ENCODE peak calls at places on chromosome 5, in four cellular contexts. R is K562, L is HepG2, N is GM12878. M is an unnamed sample.

GRCh38 chr5:4005335-4005734 is 409.7 kb downstream of the IRX1 start:
- DNase-seq in R (no peak), L (no peak), N (no peak), M (no peak)

GRCh38 chr5:39494099-39494498 is 69.3 kb upstream of the DAB2 start:
- DNase-seq in R (no peak), L (no peak), N (no peak), M (no peak)

GRCh38 chr5:127723571-127723970 is 20.4 kb downstream of the CCDC192 start:
- DNase-seq in R (no peak), L (no peak), N (no peak), M (no peak)

GRCh38 chr5:176796411-176796810 is 13.9 kb upstream of the UNC5A start:
- DNase-seq in R (no peak), L (no peak), N (no peak), M (no peak)

GRCh38 chr5:176559683-176560082 is 10.5 kb downstream of the CDHR2 start:
- DNase-seq in R (no peak), L (no peak), N (no peak), M (peak)

GRCh38 chr5:180436275-180436674 is 57.9 kb upstream of the CNOT6 start:
- DNase-seq in R (no peak), L (no peak), N (no peak), M (no peak)

GRCh38 chr5:158979290-158979689 is 120.4 kb downstream of the EBF1 start:
- DNase-seq in R (no peak), L (no peak), N (no peak), M (no peak)

GRCh38 chr5:154288145-154288544 is 97.6 kb downstream of the GALNT10 start:
- DNase-seq in R (no peak), L (peak), N (no peak), M (no peak)

GRCh38 chr5:571791-572190 is 40.3 kb upstream of the CEP72 start:
- DNase-seq in R (no peak), L (no peak), N (no peak), M (no peak)

GRCh38 chr5:23675456-23675855 is 168.0 kb downstream of the PRDM9 start:
- DNase-seq in R (no peak), L (no peak), N (no peak), M (no peak)

GRCh38 chr5:31537856-31538255 is 5.8 kb downstream of the C5orf22 start:
- DNase-seq in R (no peak), L (no peak), N (no peak), M (no peak)

GRCh38 chr5:168865973-168866372 is 286.8 kb upstream of the PANK3 start:
- DNase-seq in R (no peak), L (no peak), N (no peak), M (no peak)

GRCh38 chr5:158943057-158943456 is 156.7 kb downstream of the EBF1 start:
- DNase-seq in R (no peak), L (peak), N (no peak), M (peak)

GRCh38 chr5:142108432-142109355 is at the start of gene NDFIP1:
- DNase-seq in R (peak), L (peak), N (no peak), M (peak)

GRCh38 chr5:76365558-76365957 is 37.5 kb upstream of the IQGAP2 start:
- DNase-seq in R (no peak), L (no peak), N (no peak), M (no peak)

GRCh38 chr5:76367623-76368366 is 35.3 kb upstream of the IQGAP2 start:
- DNase-seq in R (peak), L (no peak), N (peak), M (no peak)

GRCh38 chr5:76368941-76369340 is 34.1 kb upstream of the IQGAP2 start:
- DNase-seq in R (no peak), L (no peak), N (no peak), M (no peak)

GRCh38 chr5:76363385-76364261 is 39.5 kb upstream of the IQGAP2 start:
- DNase-seq in R (peak), L (peak), N (no peak), M (no peak)
- TF ChIP-seq ZBTB33 in R (no peak), L (no peak), N (no peak), M (no peak)

GRCh38 chr5:151595411-151595826 is 4.3 kb upstream of the FAT2 start:
- DNase-seq in R (no peak), L (no peak), N (no peak), M (no peak)
- TF ChIP-seq ZNF274 in R (no peak), L (no peak), N (no peak), M (no peak)

GRCh38 chr5:68432682-68433081 is 217.1 kb downstream of the PIK3R1 start:
- DNase-seq in R (no peak), L (no peak), N (no peak), M (peak)
- TF ChIP-seq ZBTB33 in R (no peak), L (no peak), N (no peak), M (no peak)

GRCh38 chr5:143473481-143473880 is 70.0 kb upstream of the NR3C1 start:
- DNase-seq in R (no peak), L (no peak), N (no peak), M (no peak)

GRCh38 chr5:143470120-143470519 is 66.6 kb upstream of the NR3C1 start:
- DNase-seq in R (no peak), L (no peak), N (no peak), M (no peak)

GRCh38 chr5:143471041-143471509 is 67.6 kb upstream of the NR3C1 start:
- DNase-seq in R (no peak), L (no peak), N (no peak), M (no peak)

GRCh38 chr5:143472576-143472975 is 69.1 kb upstream of the NR3C1 start:
- DNase-seq in R (no peak), L (no peak), N (no peak), M (no peak)

DNA sequence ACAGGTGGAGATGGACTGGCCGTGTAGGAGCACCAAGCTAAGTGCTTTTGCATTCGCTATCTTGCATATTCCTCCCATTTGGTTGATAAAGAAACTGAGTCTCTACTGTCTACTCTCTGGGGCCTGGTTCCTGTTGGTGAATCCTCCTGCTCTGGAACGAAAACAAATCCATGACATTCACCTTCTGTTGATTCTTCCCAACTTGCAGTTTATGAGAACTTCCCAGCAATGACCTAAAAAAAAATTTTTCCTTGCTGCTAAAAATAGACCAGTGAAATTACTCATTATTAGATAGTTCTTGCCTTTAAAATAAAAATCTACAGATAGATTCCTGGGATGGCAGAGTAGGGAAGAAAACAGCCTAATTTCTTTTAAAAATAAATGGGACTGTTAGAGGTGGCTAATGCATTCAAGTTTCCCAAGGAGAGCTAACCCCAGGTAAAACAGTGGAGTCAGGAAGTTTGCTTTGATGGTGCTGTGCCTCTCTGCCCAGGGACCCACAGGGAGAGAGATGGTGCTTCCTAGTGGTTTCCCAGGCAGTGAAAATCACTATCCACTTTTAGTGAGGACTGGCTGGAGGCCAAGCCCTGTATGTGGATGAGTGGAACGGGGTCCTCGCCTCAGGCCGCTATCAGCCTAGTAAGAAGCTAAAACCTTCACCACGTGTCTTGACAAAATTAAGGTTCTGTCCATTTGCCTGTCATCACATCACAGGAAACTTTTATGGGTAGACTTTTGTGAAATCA is 68.4 kb upstream of the NR3C1 start:
- DNase-seq in R (no peak), L (no peak), N (no peak), M (no peak)
- TF ChIP-seq ZNF274 in R (no peak), L (no peak), N (no peak), M (no peak)

DNA sequence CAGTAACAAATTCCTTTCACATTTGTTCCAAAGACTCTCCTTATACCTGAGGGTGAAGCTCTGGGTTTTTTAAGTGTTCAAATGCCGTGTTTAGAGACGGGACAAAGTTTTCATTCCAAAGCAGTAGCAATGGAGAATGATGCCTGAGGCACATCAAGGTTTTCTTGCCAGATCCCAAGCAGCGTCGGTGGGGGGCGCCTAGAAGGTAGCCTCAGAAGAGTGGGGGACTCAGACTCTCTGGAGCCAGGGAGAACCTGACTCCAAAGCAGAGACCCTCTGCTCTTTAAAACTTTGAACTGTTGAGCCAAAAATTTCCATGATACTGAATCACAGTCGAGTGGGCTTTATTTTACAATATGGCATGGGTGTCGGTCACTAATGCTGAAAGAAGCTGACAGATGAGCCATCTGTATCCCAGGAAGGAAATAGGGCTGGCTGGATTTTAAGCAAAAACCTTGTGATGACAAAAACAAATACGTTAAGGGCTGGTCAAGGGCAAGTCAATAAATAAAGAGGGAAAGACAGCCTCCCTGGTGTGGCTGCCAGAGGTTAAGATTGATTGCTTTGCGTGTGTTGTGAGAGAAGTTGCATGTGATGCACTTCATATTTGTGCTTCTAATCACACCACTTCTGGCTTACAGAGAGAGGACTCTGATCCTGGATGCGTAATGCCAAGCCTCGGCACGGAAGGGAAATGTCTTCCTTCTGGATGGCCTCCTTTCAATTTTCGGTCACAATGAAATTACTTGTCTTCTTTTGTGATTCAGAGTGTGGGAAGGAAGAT is 161.1 kb upstream of the EFNA5 start:
- DNase-seq in R (no peak), L (no peak), N (no peak), M (no peak)
- TF ChIP-seq ZBTB33 in R (no peak), L (no peak), N (no peak), M (no peak)

DNA sequence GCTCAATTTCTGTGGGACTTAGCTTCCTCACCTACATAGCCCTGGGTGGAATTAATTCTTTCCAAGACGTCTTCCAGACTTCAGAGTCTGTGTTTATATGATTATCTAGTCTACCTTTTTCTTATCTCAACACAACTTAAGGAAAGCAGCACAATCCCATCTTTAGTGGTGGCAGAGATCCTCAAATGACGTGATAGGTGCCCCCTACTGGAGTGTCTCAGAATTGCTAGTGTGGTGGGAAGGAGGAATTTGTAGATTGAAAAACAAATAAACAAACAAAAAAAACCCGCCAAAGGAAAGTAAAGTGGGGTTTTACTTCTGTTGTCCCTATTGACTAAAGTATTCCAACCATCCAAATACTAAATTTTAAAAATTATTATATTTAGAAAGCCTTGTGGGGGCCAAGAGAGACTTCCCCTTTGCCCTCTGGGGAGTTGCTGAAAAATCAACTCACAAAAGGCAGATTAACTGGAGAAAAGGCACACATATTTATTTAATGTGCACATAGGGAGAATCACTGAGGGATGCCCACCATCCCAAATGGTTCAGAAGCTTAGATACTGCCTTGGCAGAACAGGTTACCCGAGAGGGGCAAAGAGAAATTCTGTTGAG is 283.3 kb downstream of the TMEM167A start:
- DNase-seq in R (peak), L (peak), N (no peak), M (peak)
- TF ChIP-seq ZNF274 in R (no peak), L (no peak), N (no peak), M (no peak)

GRCh38 chr5:135544666-135545045 is 8.9 kb upstream of the NEUROG1 start:
- DNase-seq in R (no peak), L (no peak), N (no peak), M (no peak)
- TF ChIP-seq ZBTB33 in R (no peak), L (no peak), N (no peak), M (no peak)

GRCh38 chr5:8633706-8634105 is 764.8 kb downstream of the MTRR start:
- DNase-seq in R (no peak), L (no peak), N (no peak), M (no peak)
- TF ChIP-seq ZNF274 in R (no peak), L (no peak), N (no peak), M (no peak)

M was measured in HCT116.